ENCODE peak calls at places on chromosomes 4 and X, in six cellular contexts. One of them, this sample, is unnamed. For H3K4me1, the result is how much of the 10 kb centered on the place peaks cover.

GRCh38 chr4:176988226-176988625 is 195.5 kb upstream of the VEGFC start:
- DNase-seq in adrenal gland: no peak
- DNase-seq in tibial nerve: no peak
- DNase-seq in GM23248: peak
- DNase-seq in heart left ventricle: no peak
- DNase-seq in ovary: no peak
- DNase-seq in this sample: no peak

GRCh38 chr4:42428036-42428435 is 30.7 kb downstream of the SHISA3 start:
- DNase-seq in GM23248: no peak
- DNase-seq in adrenal gland: no peak
- DNase-seq in heart left ventricle: no peak
- DNase-seq in ovary: no peak
- DNase-seq in tibial nerve: no peak
- DNase-seq in this sample: no peak

GRCh38 chr4:111871802-111872201 is 273.5 kb upstream of the FAM241A start:
- DNase-seq in GM23248: no peak
- DNase-seq in adrenal gland: no peak
- DNase-seq in tibial nerve: no peak
- DNase-seq in heart left ventricle: no peak
- DNase-seq in ovary: no peak
- DNase-seq in this sample: no peak

GRCh38 chrX:17706676-17707075 is 30.6 kb upstream of the SCML1 start:
- DNase-seq in heart left ventricle: no peak
- DNase-seq in ovary: no peak
- DNase-seq in adrenal gland: no peak
- DNase-seq in tibial nerve: no peak
- DNase-seq in GM23248: peak
- DNase-seq in this sample: no peak

GRCh38 chr4:132313852-132314251 is 835.2 kb upstream of the PCDH10 start:
- DNase-seq in ovary: no peak
- DNase-seq in adrenal gland: no peak
- DNase-seq in GM23248: no peak
- DNase-seq in heart left ventricle: no peak
- DNase-seq in tibial nerve: no peak
- DNase-seq in this sample: no peak

GRCh38 chr4:19736968-19737756 is 514.5 kb upstream of the SLIT2 start:
- DNase-seq in adrenal gland: no peak
- DNase-seq in heart left ventricle: no peak
- DNase-seq in ovary: no peak
- DNase-seq in GM23248: no peak
- DNase-seq in tibial nerve: no peak
- DNase-seq in this sample: no peak

GRCh38 chr4:14110407-14110806 is 482.9 kb upstream of the BOD1L1 start:
- DNase-seq in tibial nerve: no peak
- DNase-seq in heart left ventricle: no peak
- DNase-seq in adrenal gland: no peak
- DNase-seq in ovary: no peak
- DNase-seq in GM23248: peak
- DNase-seq in this sample: no peak

GRCh38 chr4:687975-688694 is 816 bp downstream of the SLC49A3 start:
- DNase-seq in heart left ventricle: no peak
- DNase-seq in GM23248: no peak
- DNase-seq in adrenal gland: peak
- DNase-seq in tibial nerve: no peak
- DNase-seq in ovary: no peak
- DNase-seq in this sample: no peak

GRCh38 chrX:26574208-26574607 is 358.2 kb downstream of the MAGEB5 start:
- DNase-seq in ovary: no peak
- DNase-seq in adrenal gland: no peak
- DNase-seq in heart left ventricle: no peak
- DNase-seq in GM23248: no peak
- DNase-seq in tibial nerve: no peak
- DNase-seq in this sample: no peak

GRCh38 chrX:119753639-119754257 is 4.6 kb upstream of the SOWAHD start:
- DNase-seq in tibial nerve: no peak
- DNase-seq in GM23248: peak
- DNase-seq in adrenal gland: no peak
- DNase-seq in ovary: no peak
- DNase-seq in heart left ventricle: no peak
- DNase-seq in this sample: no peak

GRCh38 chrX:120305531-120306145 is 5.6 kb downstream of the TMEM255A start:
- DNase-seq in tibial nerve: no peak
- DNase-seq in ovary: no peak
- DNase-seq in GM23248: no peak
- DNase-seq in adrenal gland: no peak
- DNase-seq in heart left ventricle: no peak
- DNase-seq in this sample: no peak

GRCh38 chrX:153381684-153382532 is 19.2 kb downstream of the PNMA6E start:
- DNase-seq in heart left ventricle: no peak
- DNase-seq in tibial nerve: no peak
- DNase-seq in ovary: peak
- DNase-seq in GM23248: peak
- DNase-seq in adrenal gland: peak
- DNase-seq in this sample: no peak

GRCh38 chr4:179472164-179472563 is 2029.9 kb upstream of the AGA start:
- DNase-seq in GM23248: no peak
- DNase-seq in heart left ventricle: no peak
- DNase-seq in ovary: no peak
- DNase-seq in tibial nerve: no peak
- DNase-seq in adrenal gland: no peak
- DNase-seq in this sample: no peak

GRCh38 chr4:147244786-147245185 is 236.1 kb upstream of the EDNRA start:
- DNase-seq in GM23248: no peak
- DNase-seq in adrenal gland: no peak
- DNase-seq in heart left ventricle: no peak
- DNase-seq in tibial nerve: no peak
- DNase-seq in ovary: no peak
- DNase-seq in this sample: no peak

DNA sequence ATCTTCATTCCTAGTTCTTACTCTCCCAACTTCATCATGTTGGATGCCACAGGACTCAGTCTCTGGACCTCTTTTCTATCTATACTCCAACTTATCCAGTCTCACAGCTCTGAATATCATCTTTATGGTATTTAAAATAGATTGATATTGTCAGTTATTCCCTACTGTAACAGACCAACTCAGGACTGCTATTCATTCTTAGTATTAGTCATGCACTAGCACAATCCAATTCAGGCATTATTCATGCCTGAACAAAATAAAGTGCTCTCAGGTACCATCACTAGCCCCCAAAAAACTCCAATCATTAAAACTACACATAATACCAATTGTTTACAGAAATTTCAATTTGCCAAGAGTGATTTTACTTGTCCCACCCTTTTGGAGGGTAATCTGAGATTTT is 37.7 kb downstream of the FRYL start:
- DNase-seq in adrenal gland: no peak
- DNase-seq in heart left ventricle: no peak
- DNase-seq in ovary: no peak
- DNase-seq in GM23248: peak
- DNase-seq in tibial nerve: no peak
- DNase-seq in this sample: no peak
- H3K4me1 ChIP-seq in adrenal gland: under half
- H3K4me1 ChIP-seq in heart left ventricle: under half
- H3K4me1 ChIP-seq in ovary: under half
- H3K4me1 ChIP-seq in GM23248: under half
- H3K4me1 ChIP-seq in tibial nerve: under half
- H3K4me1 ChIP-seq in this sample: under half

DNA sequence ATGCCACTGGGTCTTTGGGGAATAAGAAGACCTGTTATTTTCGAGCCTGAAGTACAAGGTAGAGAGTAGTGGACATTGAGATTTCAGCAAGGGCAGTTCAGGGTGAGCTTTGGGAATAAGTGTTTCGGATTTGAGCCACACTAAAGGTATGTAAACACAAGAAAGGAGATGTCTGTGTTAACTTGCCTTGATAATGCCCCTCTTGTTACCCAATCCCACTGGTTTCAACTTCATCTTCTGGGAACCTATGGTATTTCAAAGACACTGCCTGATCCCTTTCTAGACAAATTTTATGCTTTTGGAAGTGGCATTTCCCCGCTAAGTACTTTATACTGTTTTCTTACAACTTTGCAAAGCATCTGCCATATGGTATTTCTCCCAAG is 79.4 kb downstream of the SLC9A6 start:
- DNase-seq in heart left ventricle: no peak
- DNase-seq in GM23248: no peak
- DNase-seq in adrenal gland: no peak
- DNase-seq in tibial nerve: no peak
- DNase-seq in ovary: no peak
- DNase-seq in this sample: no peak
- H3K27ac ChIP-seq in heart left ventricle: peak
- H3K27ac ChIP-seq in GM23248: no peak
- H3K27ac ChIP-seq in adrenal gland: no peak
- H3K27ac ChIP-seq in tibial nerve: peak
- H3K27ac ChIP-seq in ovary: no peak
- H3K27ac ChIP-seq in this sample: no peak

GRCh38 chr4:142567620-142568451 is 278.3 kb downstream of the INPP4B start:
- DNase-seq in GM23248: peak
- DNase-seq in ovary: no peak
- DNase-seq in tibial nerve: no peak
- DNase-seq in adrenal gland: no peak
- DNase-seq in heart left ventricle: no peak
- DNase-seq in this sample: no peak
- H3K4me1 ChIP-seq in GM23248: under half
- H3K4me1 ChIP-seq in ovary: under half
- H3K4me1 ChIP-seq in tibial nerve: under half
- H3K4me1 ChIP-seq in adrenal gland: under half
- H3K4me1 ChIP-seq in heart left ventricle: under half
- H3K4me1 ChIP-seq in this sample: under half

GRCh38 chr4:7831330-7831729 is 108.3 kb downstream of the AFAP1 start:
- DNase-seq in adrenal gland: no peak
- DNase-seq in heart left ventricle: peak
- DNase-seq in ovary: no peak
- DNase-seq in GM23248: peak
- DNase-seq in tibial nerve: no peak
- DNase-seq in this sample: no peak
- H3K27ac ChIP-seq in adrenal gland: no peak
- H3K27ac ChIP-seq in heart left ventricle: peak
- H3K27ac ChIP-seq in ovary: no peak
- H3K27ac ChIP-seq in GM23248: peak
- H3K27ac ChIP-seq in tibial nerve: peak
- H3K27ac ChIP-seq in this sample: peak

DNA sequence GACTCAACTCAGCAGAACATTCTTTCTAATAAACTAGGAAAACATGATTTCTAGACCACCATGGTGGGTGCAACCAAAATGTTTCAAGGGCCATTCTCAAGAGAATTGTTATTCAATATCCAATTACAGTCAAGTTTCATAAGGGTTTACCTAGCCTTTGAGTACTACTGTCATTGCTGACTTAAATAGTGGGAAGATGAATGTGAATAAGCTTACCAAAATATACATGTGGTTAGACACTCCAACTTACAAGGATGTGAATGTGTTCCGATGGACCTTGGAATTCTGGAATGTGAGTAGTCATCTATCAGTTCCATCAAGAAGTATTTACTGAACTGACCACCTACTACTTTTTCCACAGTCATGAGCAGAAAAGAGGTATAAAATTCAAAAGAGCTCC is 16.9 kb downstream of the SH3RF1 start:
- DNase-seq in heart left ventricle: no peak
- DNase-seq in adrenal gland: no peak
- DNase-seq in ovary: no peak
- DNase-seq in tibial nerve: no peak
- DNase-seq in GM23248: peak
- DNase-seq in this sample: no peak
- H3K4me1 ChIP-seq in heart left ventricle: half or more
- H3K4me1 ChIP-seq in adrenal gland: half or more
- H3K4me1 ChIP-seq in ovary: under half
- H3K4me1 ChIP-seq in tibial nerve: under half
- H3K4me1 ChIP-seq in GM23248: half or more
- H3K4me1 ChIP-seq in this sample: under half

GRCh38 chr4:152352645-152353116 is 183.2 kb downstream of the FBXW7 start:
- DNase-seq in heart left ventricle: peak
- DNase-seq in adrenal gland: peak
- DNase-seq in tibial nerve: peak
- DNase-seq in GM23248: peak
- DNase-seq in ovary: peak
- DNase-seq in this sample: peak
- H3K27ac ChIP-seq in heart left ventricle: peak
- H3K27ac ChIP-seq in adrenal gland: peak
- H3K27ac ChIP-seq in tibial nerve: peak
- H3K27ac ChIP-seq in GM23248: peak
- H3K27ac ChIP-seq in ovary: peak
- H3K27ac ChIP-seq in this sample: peak